ENCODE peak calls at places on chromosomes 1 and 21, in five cellular contexts. One of them, this sample, is unnamed. For H3K9me3, the result is how much of the 10 kb centered on the place peaks cover.

GRCh38 chr1:60277269-60277668 is 203.7 kb upstream of the C1orf87 start:
- DNase-seq in NT2/D1: no peak
- DNase-seq in neural progenitor cell: no peak
- DNase-seq in neuronal stem cell: no peak
- DNase-seq in endothelial cell of umbilical vein: no peak
- DNase-seq in this sample: no peak

GRCh38 chr1:232571523-232571922 is 58.4 kb downstream of the SIPA1L2 start:
- DNase-seq in neuronal stem cell: no peak
- DNase-seq in NT2/D1: no peak
- DNase-seq in endothelial cell of umbilical vein: no peak
- DNase-seq in neural progenitor cell: no peak
- DNase-seq in this sample: no peak

GRCh38 chr1:156602557-156602993 is 1.3 kb upstream of the GPATCH4 start:
- DNase-seq in neuronal stem cell: no peak
- DNase-seq in neural progenitor cell: peak
- DNase-seq in NT2/D1: no peak
- DNase-seq in endothelial cell of umbilical vein: no peak
- DNase-seq in this sample: no peak

GRCh38 chr1:243851765-243852164 is 1.7 kb upstream of the AKT3 start:
- DNase-seq in neural progenitor cell: no peak
- DNase-seq in NT2/D1: no peak
- DNase-seq in neuronal stem cell: no peak
- DNase-seq in endothelial cell of umbilical vein: no peak
- DNase-seq in this sample: no peak

GRCh38 chr21:26351661-26352060 is 181.1 kb upstream of the APP start:
- DNase-seq in neural progenitor cell: no peak
- DNase-seq in neuronal stem cell: no peak
- DNase-seq in endothelial cell of umbilical vein: no peak
- DNase-seq in NT2/D1: no peak
- DNase-seq in this sample: no peak

GRCh38 chr1:202501281-202501680 is 152.8 kb downstream of the PPP1R12B start:
- DNase-seq in neuronal stem cell: peak
- DNase-seq in endothelial cell of umbilical vein: peak
- DNase-seq in NT2/D1: peak
- DNase-seq in neural progenitor cell: peak
- DNase-seq in this sample: no peak

GRCh38 chr1:163195728-163196448 is 6.8 kb downstream of the RGS5 start:
- DNase-seq in NT2/D1: no peak
- DNase-seq in endothelial cell of umbilical vein: peak
- DNase-seq in neuronal stem cell: no peak
- DNase-seq in neural progenitor cell: no peak
- DNase-seq in this sample: no peak

GRCh38 chr1:92940541-92940940 is 20.7 kb downstream of the DIPK1A start:
- DNase-seq in endothelial cell of umbilical vein: no peak
- DNase-seq in NT2/D1: no peak
- DNase-seq in neural progenitor cell: no peak
- DNase-seq in neuronal stem cell: no peak
- DNase-seq in this sample: no peak

GRCh38 chr1:149845416-149845815 is 54.0 kb upstream of the BOLA1 start:
- DNase-seq in neural progenitor cell: peak
- DNase-seq in NT2/D1: peak
- DNase-seq in endothelial cell of umbilical vein: no peak
- DNase-seq in neuronal stem cell: no peak
- DNase-seq in this sample: no peak

DNA sequence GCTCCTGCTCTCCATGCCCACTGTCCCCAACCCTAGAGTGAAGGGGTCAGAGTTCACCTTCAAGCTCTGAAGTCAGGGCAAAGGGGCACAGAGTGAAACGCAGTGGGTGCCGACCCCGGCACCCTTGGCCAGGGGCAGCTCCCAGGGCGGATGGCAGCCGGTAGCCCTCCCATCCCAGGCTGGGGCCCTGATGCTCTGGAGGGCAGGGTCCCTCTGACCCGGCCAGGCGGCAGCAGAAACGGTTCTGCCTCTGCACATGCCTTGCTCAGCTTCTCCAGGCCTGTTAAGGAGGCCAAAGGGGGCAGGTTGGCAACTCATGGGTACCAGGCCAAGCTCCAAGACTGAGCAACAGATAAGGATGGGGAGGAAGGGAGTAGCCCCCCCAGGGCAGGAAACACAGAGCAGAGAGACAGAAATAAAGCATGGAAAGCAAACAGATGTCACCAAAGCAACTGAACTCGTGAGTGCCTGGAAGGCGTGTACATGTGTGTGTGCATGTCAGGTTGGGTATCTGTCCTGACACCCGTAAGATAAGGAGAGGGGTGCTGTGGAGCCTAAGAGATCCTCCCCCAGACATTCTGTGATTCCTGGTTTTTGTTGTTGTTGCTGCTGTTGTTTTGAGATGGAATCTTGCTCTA is 112.3 kb upstream of the IFFO2 start:
- DNase-seq in neural progenitor cell: no peak
- DNase-seq in endothelial cell of umbilical vein: no peak
- DNase-seq in NT2/D1: no peak
- DNase-seq in neuronal stem cell: no peak
- DNase-seq in this sample: no peak
- H3K9ac ChIP-seq in neural progenitor cell: no peak
- H3K9ac ChIP-seq in endothelial cell of umbilical vein: no peak
- H3K9ac ChIP-seq in NT2/D1: no peak
- H3K9ac ChIP-seq in neuronal stem cell: no peak
- H3K9ac ChIP-seq in this sample: no peak

GRCh38 chr1:152392909-152393308 is 21.2 kb downstream of the CRNN start:
- DNase-seq in endothelial cell of umbilical vein: no peak
- DNase-seq in neuronal stem cell: no peak
- DNase-seq in NT2/D1: no peak
- DNase-seq in neural progenitor cell: no peak
- DNase-seq in this sample: no peak
- H3K9me3 ChIP-seq in endothelial cell of umbilical vein: under half
- H3K9me3 ChIP-seq in neuronal stem cell: under half
- H3K9me3 ChIP-seq in NT2/D1: under half
- H3K9me3 ChIP-seq in neural progenitor cell: under half
- H3K9me3 ChIP-seq in this sample: under half

DNA sequence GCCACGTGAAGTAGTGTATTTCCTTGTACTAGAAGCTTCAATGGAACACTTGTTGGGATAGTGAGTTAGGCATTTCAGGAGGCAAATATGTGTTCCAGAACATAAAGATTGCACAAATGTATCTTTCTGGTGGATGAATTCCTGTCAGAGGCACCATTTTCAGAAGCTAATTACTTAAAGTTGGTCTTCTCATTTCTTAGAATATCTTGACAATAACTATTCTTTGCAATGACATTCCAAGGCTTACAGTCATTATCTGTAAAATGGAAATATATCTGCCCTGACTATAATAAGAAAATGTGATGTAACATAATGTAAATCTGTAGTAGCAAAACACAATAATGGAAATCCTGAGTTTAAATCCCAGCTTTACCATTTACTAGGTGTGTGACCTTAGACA is 2.7 kb downstream of the VCAM1 start:
- DNase-seq in neuronal stem cell: no peak
- DNase-seq in NT2/D1: no peak
- DNase-seq in endothelial cell of umbilical vein: no peak
- DNase-seq in neural progenitor cell: no peak
- DNase-seq in this sample: no peak
- H3K9ac ChIP-seq in neuronal stem cell: no peak
- H3K9ac ChIP-seq in NT2/D1: no peak
- H3K9ac ChIP-seq in endothelial cell of umbilical vein: no peak
- H3K9ac ChIP-seq in neural progenitor cell: no peak
- H3K9ac ChIP-seq in this sample: no peak

GRCh38 chr1:152884966-152885624 is 7.0 kb downstream of the SMCP start:
- DNase-seq in neuronal stem cell: no peak
- DNase-seq in endothelial cell of umbilical vein: no peak
- DNase-seq in neural progenitor cell: no peak
- DNase-seq in NT2/D1: no peak
- DNase-seq in this sample: no peak
- H3K9me3 ChIP-seq in neuronal stem cell: under half
- H3K9me3 ChIP-seq in endothelial cell of umbilical vein: under half
- H3K9me3 ChIP-seq in neural progenitor cell: under half
- H3K9me3 ChIP-seq in NT2/D1: under half
- H3K9me3 ChIP-seq in this sample: under half

DNA sequence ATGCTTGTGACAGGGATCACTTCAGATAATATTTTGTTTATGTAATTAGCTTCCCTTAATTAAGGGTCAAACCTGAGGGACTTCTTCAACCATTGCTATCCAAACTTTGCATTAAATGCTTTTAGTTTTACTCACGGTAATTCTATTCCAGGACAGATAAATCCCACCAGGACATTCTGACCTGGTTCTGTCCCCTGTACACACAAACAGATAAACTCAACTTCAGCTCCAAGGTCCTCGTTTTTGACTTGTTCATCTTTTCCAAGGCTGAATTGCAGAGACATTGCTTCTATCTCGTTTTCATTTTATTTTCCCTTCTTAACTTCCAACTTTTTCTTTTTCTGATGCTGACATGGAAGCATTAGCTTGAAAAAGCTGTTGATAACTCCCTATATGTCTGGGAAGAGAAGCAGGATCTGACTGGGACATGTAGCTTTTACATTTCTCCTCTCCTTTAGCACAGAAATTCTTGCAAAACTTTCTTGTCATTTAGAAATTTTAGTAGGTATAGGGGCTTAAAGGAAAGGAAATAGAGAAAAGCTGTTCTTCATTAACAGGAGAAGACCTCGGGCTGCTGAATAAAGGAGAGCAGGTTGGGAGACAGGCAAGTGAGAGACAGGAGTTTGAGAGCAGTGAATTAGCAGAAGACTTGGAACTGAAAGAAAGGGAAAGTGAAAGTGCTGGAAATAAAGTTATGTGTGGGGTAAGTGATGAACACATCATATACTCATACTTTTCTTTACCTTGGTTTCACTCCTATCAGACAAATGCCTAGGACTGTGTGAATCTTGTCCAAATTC is 231.7 kb upstream of the B3GALT2 start:
- DNase-seq in NT2/D1: no peak
- DNase-seq in neural progenitor cell: no peak
- DNase-seq in neuronal stem cell: no peak
- DNase-seq in endothelial cell of umbilical vein: peak
- DNase-seq in this sample: no peak
- H3K9ac ChIP-seq in NT2/D1: no peak
- H3K9ac ChIP-seq in neural progenitor cell: no peak
- H3K9ac ChIP-seq in neuronal stem cell: no peak
- H3K9ac ChIP-seq in endothelial cell of umbilical vein: peak
- H3K9ac ChIP-seq in this sample: no peak

DNA sequence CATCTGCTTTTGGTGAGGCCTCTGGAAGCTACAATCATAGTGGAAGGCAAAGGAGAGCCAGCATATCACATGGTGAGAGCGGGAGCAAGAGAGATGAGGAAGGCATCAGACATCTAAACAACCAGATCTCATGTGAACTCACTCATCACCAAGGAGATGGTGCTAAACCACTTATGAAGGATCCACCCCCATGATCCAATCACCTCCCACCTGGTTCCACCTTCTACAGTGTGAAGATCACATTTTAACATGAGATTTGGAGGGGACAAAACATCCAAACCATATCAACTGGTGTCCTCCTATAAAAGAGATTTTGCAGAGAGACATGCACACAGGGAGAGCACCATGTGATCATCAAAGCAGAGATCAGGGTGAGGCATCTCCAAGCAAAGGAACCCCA is 578.6 kb downstream of the MATN1 start:
- DNase-seq in neuronal stem cell: no peak
- DNase-seq in endothelial cell of umbilical vein: no peak
- DNase-seq in NT2/D1: no peak
- DNase-seq in neural progenitor cell: no peak
- DNase-seq in this sample: no peak
- H3K9me3 ChIP-seq in neuronal stem cell: under half
- H3K9me3 ChIP-seq in endothelial cell of umbilical vein: under half
- H3K9me3 ChIP-seq in NT2/D1: under half
- H3K9me3 ChIP-seq in neural progenitor cell: under half
- H3K9me3 ChIP-seq in this sample: under half

GRCh38 chr1:27536767-27537166 is 46.8 kb upstream of the WASF2 start:
- DNase-seq in neuronal stem cell: peak
- DNase-seq in neural progenitor cell: peak
- DNase-seq in endothelial cell of umbilical vein: no peak
- DNase-seq in NT2/D1: peak
- DNase-seq in this sample: peak
- H3K9ac ChIP-seq in neuronal stem cell: no peak
- H3K9ac ChIP-seq in neural progenitor cell: no peak
- H3K9ac ChIP-seq in endothelial cell of umbilical vein: no peak
- H3K9ac ChIP-seq in NT2/D1: peak
- H3K9ac ChIP-seq in this sample: no peak

DNA sequence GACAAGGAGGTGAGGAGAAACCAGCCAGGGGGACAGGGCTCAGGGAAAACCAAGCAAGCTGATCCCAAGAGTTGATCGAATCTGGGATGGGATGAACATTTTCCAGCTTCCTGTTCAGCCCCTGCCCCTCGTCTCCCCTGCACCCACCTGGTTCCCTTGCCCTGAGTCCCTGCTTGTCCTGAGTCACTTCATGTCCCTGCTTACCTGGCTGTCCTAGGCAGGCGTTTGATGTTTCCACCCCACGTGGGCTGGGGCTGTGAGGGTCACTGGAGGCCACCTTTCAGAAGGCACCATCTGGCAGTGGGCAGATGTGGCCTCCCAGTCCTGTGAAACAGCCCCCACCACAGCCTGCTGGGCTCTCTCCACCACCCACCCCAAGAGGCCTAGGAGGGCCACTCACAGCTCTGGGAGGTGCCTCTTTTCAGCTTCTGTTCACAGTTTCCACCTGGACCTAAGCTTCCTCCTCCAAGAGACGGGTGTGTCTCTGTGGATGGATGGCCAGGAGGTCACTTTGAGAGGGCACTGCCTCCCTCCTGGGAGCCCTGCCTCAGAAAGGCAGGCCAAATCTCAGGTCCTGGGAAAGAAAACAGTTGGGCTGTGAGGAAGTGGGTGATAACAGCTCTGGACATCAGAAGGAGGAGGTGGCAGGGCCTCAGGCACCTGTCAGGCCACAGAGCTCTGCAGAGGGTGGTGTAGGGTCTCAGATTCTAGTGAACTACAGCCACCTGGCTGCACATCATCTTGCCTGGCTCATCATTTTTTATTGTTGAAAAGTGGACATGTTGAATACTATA is 15.6 kb upstream of the ZNF678 start:
- DNase-seq in neuronal stem cell: no peak
- DNase-seq in endothelial cell of umbilical vein: no peak
- DNase-seq in NT2/D1: no peak
- DNase-seq in neural progenitor cell: no peak
- DNase-seq in this sample: no peak
- H3K9me3 ChIP-seq in neuronal stem cell: under half
- H3K9me3 ChIP-seq in endothelial cell of umbilical vein: under half
- H3K9me3 ChIP-seq in NT2/D1: under half
- H3K9me3 ChIP-seq in neural progenitor cell: under half
- H3K9me3 ChIP-seq in this sample: under half

GRCh38 chr1:22579541-22580155 is 16.4 kb downstream of the EPHA8 start:
- DNase-seq in endothelial cell of umbilical vein: no peak
- DNase-seq in neural progenitor cell: no peak
- DNase-seq in NT2/D1: no peak
- DNase-seq in neuronal stem cell: no peak
- DNase-seq in this sample: no peak
- H3K9ac ChIP-seq in endothelial cell of umbilical vein: no peak
- H3K9ac ChIP-seq in neural progenitor cell: no peak
- H3K9ac ChIP-seq in NT2/D1: no peak
- H3K9ac ChIP-seq in neuronal stem cell: peak
- H3K9ac ChIP-seq in this sample: no peak